ENCODE peak calls at places on chromosome 1, in six cellular contexts. One of them, this sample, is unnamed. For H4K20me1, the result is how much of the 10 kb centered on the place peaks cover.

GRCh38 chr1:31795801-31796621 is 19.8 kb downstream of the SPOCD1 start:
- DNase-seq in endothelial cell of umbilical vein: peak
- DNase-seq in K562: peak
- DNase-seq in mammary epithelial cell: no peak
- DNase-seq in PC-3: peak
- DNase-seq in keratinocyte: no peak
- DNase-seq in this sample: no peak

GRCh38 chr1:100412980-100413379 is 60.7 kb downstream of the CDC14A start:
- DNase-seq in endothelial cell of umbilical vein: no peak
- DNase-seq in K562: no peak
- DNase-seq in keratinocyte: no peak
- DNase-seq in PC-3: no peak
- DNase-seq in mammary epithelial cell: no peak
- DNase-seq in this sample: no peak

GRCh38 chr1:168005544-168005943 is 68.7 kb upstream of the MPC2 start:
- DNase-seq in PC-3: no peak
- DNase-seq in mammary epithelial cell: no peak
- DNase-seq in keratinocyte: no peak
- DNase-seq in K562: no peak
- DNase-seq in endothelial cell of umbilical vein: no peak
- DNase-seq in this sample: no peak

GRCh38 chr1:15345711-15346355 is 63.9 kb upstream of the EFHD2 start:
- DNase-seq in keratinocyte: no peak
- DNase-seq in PC-3: no peak
- DNase-seq in endothelial cell of umbilical vein: no peak
- DNase-seq in mammary epithelial cell: no peak
- DNase-seq in K562: peak
- DNase-seq in this sample: no peak

GRCh38 chr1:44276006-44276405 is 62.7 kb downstream of the DMAP1 start:
- DNase-seq in PC-3: no peak
- DNase-seq in mammary epithelial cell: no peak
- DNase-seq in endothelial cell of umbilical vein: peak
- DNase-seq in keratinocyte: no peak
- DNase-seq in K562: no peak
- DNase-seq in this sample: no peak

GRCh38 chr1:112806090-112806642 is 91.0 kb upstream of the PPM1J start:
- DNase-seq in mammary epithelial cell: no peak
- DNase-seq in PC-3: no peak
- DNase-seq in endothelial cell of umbilical vein: no peak
- DNase-seq in K562: peak
- DNase-seq in keratinocyte: no peak
- DNase-seq in this sample: no peak

GRCh38 chr1:116130376-116130775 is 19.2 kb downstream of the MAB21L3 start:
- DNase-seq in mammary epithelial cell: no peak
- DNase-seq in endothelial cell of umbilical vein: no peak
- DNase-seq in PC-3: no peak
- DNase-seq in K562: no peak
- DNase-seq in keratinocyte: no peak
- DNase-seq in this sample: no peak

GRCh38 chr1:153150846-153151245 is at the start of gene SPRR2G:
- DNase-seq in K562: no peak
- DNase-seq in endothelial cell of umbilical vein: no peak
- DNase-seq in PC-3: no peak
- DNase-seq in keratinocyte: no peak
- DNase-seq in mammary epithelial cell: no peak
- DNase-seq in this sample: no peak

GRCh38 chr1:162856260-162856659 is 4.7 kb downstream of the CCDC190 start:
- DNase-seq in endothelial cell of umbilical vein: peak
- DNase-seq in keratinocyte: peak
- DNase-seq in mammary epithelial cell: peak
- DNase-seq in PC-3: peak
- DNase-seq in K562: no peak
- DNase-seq in this sample: no peak

GRCh38 chr1:162182090-162182489 is 112.6 kb downstream of the NOS1AP start:
- DNase-seq in K562: no peak
- DNase-seq in mammary epithelial cell: no peak
- DNase-seq in endothelial cell of umbilical vein: no peak
- DNase-seq in PC-3: peak
- DNase-seq in keratinocyte: no peak
- DNase-seq in this sample: no peak

GRCh38 chr1:183989078-183989577 is 48.4 kb downstream of the COLGALT2 start:
- DNase-seq in K562: peak
- DNase-seq in mammary epithelial cell: peak
- DNase-seq in PC-3: peak
- DNase-seq in keratinocyte: no peak
- DNase-seq in endothelial cell of umbilical vein: no peak
- DNase-seq in this sample: no peak
- H4K20me1 ChIP-seq in K562: under half
- H4K20me1 ChIP-seq in mammary epithelial cell: under half
- H4K20me1 ChIP-seq in PC-3: under half
- H4K20me1 ChIP-seq in keratinocyte: under half
- H4K20me1 ChIP-seq in endothelial cell of umbilical vein: under half
- H4K20me1 ChIP-seq in this sample: under half

DNA sequence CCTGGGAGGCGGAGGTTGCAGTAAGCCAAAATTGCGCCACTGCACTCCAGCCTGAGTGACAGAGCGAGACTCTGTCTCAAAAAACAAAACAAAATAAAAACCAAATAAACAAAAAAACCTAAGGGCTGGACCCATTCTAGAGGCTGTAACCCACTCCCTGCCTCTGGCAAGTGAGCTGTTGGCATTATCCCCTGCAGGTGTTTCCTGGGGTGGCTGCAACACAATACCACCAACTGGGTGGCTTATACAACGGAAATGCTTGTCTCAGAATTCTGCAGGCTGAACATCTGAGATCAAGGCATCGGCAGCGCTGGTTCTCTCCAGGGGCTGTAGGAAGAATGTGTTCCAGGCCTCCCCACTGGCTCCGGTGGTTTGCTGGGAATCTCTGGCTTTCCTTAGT is 15.2 kb downstream of the LRRC38 start:
- DNase-seq in endothelial cell of umbilical vein: no peak
- DNase-seq in keratinocyte: no peak
- DNase-seq in K562: no peak
- DNase-seq in PC-3: no peak
- DNase-seq in mammary epithelial cell: no peak
- DNase-seq in this sample: peak
- H3K27ac ChIP-seq in endothelial cell of umbilical vein: no peak
- H3K27ac ChIP-seq in keratinocyte: no peak
- H3K27ac ChIP-seq in K562: no peak
- H3K27ac ChIP-seq in PC-3: no peak
- H3K27ac ChIP-seq in mammary epithelial cell: no peak
- H3K27ac ChIP-seq in this sample: peak

GRCh38 chr1:1600861-1601563 is 1.1 kb upstream of the FNDC10 start:
- DNase-seq in endothelial cell of umbilical vein: no peak
- DNase-seq in PC-3: no peak
- DNase-seq in keratinocyte: no peak
- DNase-seq in K562: no peak
- DNase-seq in mammary epithelial cell: no peak
- DNase-seq in this sample: no peak
- TF ChIP-seq EZH2 in endothelial cell of umbilical vein: no peak
- TF ChIP-seq EZH2 in PC-3: no peak
- TF ChIP-seq EZH2 in keratinocyte: no peak
- TF ChIP-seq EZH2 in K562: no peak
- TF ChIP-seq EZH2 in mammary epithelial cell: no peak
- TF ChIP-seq EZH2 in this sample: no peak

GRCh38 chr1:1808206-1808605 is 29.9 kb upstream of the NADK start:
- DNase-seq in keratinocyte: no peak
- DNase-seq in PC-3: no peak
- DNase-seq in mammary epithelial cell: no peak
- DNase-seq in K562: no peak
- DNase-seq in endothelial cell of umbilical vein: no peak
- DNase-seq in this sample: no peak

GRCh38 chr1:1809489-1809888 is 31.2 kb upstream of the NADK start:
- DNase-seq in mammary epithelial cell: no peak
- DNase-seq in endothelial cell of umbilical vein: no peak
- DNase-seq in K562: no peak
- DNase-seq in PC-3: no peak
- DNase-seq in keratinocyte: no peak
- DNase-seq in this sample: no peak

GRCh38 chr1:1806890-1807289 is 28.6 kb upstream of the NADK start:
- DNase-seq in keratinocyte: no peak
- DNase-seq in K562: no peak
- DNase-seq in PC-3: no peak
- DNase-seq in endothelial cell of umbilical vein: no peak
- DNase-seq in mammary epithelial cell: no peak
- DNase-seq in this sample: no peak

GRCh38 chr1:1799716-1800115 is 21.4 kb upstream of the NADK start:
- DNase-seq in K562: no peak
- DNase-seq in PC-3: no peak
- DNase-seq in keratinocyte: no peak
- DNase-seq in mammary epithelial cell: no peak
- DNase-seq in endothelial cell of umbilical vein: no peak
- DNase-seq in this sample: no peak

DNA sequence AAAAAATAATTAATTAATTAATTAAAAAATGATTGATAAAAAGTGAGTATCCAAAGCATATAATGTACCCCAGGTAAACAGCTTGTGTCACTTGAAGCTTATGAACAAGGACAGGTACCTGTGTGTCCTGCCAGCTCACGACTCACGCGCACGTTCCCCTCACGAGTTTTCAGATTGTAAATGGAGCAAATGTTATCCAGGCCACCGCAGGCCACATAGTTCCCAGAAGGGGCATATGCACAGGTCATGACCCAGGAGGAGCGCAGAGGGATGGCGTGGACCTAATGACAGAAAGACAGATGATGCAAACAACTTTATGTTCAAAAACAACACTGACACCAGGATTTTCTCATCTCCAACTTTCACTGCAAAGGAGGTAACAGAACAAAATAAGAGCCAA is 26.0 kb upstream of the NADK start:
- DNase-seq in keratinocyte: no peak
- DNase-seq in K562: no peak
- DNase-seq in PC-3: no peak
- DNase-seq in endothelial cell of umbilical vein: no peak
- DNase-seq in mammary epithelial cell: no peak
- DNase-seq in this sample: no peak
- H4K20me1 ChIP-seq in keratinocyte: under half
- H4K20me1 ChIP-seq in K562: under half
- H4K20me1 ChIP-seq in PC-3: under half
- H4K20me1 ChIP-seq in endothelial cell of umbilical vein: under half
- H4K20me1 ChIP-seq in mammary epithelial cell: under half
- H4K20me1 ChIP-seq in this sample: under half